ENCODE peak calls at places on chromosomes 3 and 15, in eight cellular contexts. V, P, X, M, O, N, E and B are unnamed samples.

GRCh38 chr3:7333125-7333524 is 472.2 kb downstream of the GRM7 start:
- DNase-seq in X (no peak), O (no peak), M (no peak), N (no peak), P (no peak), V (no peak), E (peak; percentile 38), B (no peak)

GRCh38 chr3:117637666-117638065 is 928.1 kb downstream of the TUSC7 start:
- DNase-seq in V (no peak), E (no peak), X (no peak), P (no peak), O (no peak), N (no peak), M (no peak), B (no peak)

GRCh38 chr3:143095813-143096212 is 23.8 kb upstream of the CHST2 start:
- DNase-seq in X (no peak), P (no peak), M (no peak), O (no peak), E (no peak), V (no peak), N (no peak), B (no peak)

GRCh38 chr15:47431501-47431900 is 285.8 kb upstream of the SEMA6D start:
- DNase-seq in X (no peak), M (peak; percentile 55), N (peak; percentile 75), E (no peak), V (no peak), P (no peak), O (peak; percentile 80), B (no peak)

GRCh38 chr3:132394334-132394733 is 23.0 kb upstream of the DNAJC13 start:
- DNase-seq in M (no peak), X (no peak), N (no peak), O (peak; percentile 52), P (no peak), V (no peak), E (no peak), B (no peak)

GRCh38 chr3:153209596-153209995 is 47.6 kb downstream of the RAP2B start:
- DNase-seq in V (no peak), X (no peak), P (no peak), M (peak; percentile 97), O (peak; percentile 71), N (peak; percentile 54), E (peak; percentile 74), B (no peak)

GRCh38 chr15:58462547-58462946 is 30.8 kb downstream of the LIPC start:
- DNase-seq in N (no peak), X (no peak), O (no peak), M (no peak), P (no peak), V (peak; percentile 66), E (no peak), B (no peak)

GRCh38 chr15:28456476-28457395 is 76.0 kb downstream of the GOLGA8G start:
- DNase-seq in M (no peak), X (no peak), V (no peak), P (peak; percentile 3), E (peak; percentile 39), O (no peak), N (no peak), B (peak; percentile 67)

GRCh38 chr3:69696365-69696764 is 42.9 kb upstream of the MITF start:
- DNase-seq in O (no peak), X (no peak), M (no peak), N (no peak), E (no peak), P (no peak), V (no peak), B (no peak)

GRCh38 chr3:131708216-131708615 is 205.4 kb upstream of the MRPL3 start:
- DNase-seq in V (no peak), N (no peak), O (peak; percentile 61), E (no peak), X (no peak), P (no peak), M (peak; percentile 13), B (no peak)

GRCh38 chr3:179929091-179929529 is 107.6 kb downstream of the PEX5L start:
- DNase-seq in O (peak; percentile 66), M (peak; percentile 69), E (peak; percentile 67), N (peak; percentile 5), P (peak; percentile 62), V (peak; percentile 51), X (peak; percentile 75), B (peak; percentile 71)

GRCh38 chr3:127915115-127915936 is at the start of gene KBTBD12:
- DNase-seq in O (no peak), V (no peak), P (peak; percentile 35), X (no peak), M (no peak), E (peak; percentile 73), N (no peak), B (peak; percentile 58)

GRCh38 chr15:99703603-99704443 is 29.4 kb downstream of the LYSMD4 start:
- DNase-seq in M (peak; percentile 87), E (no peak), V (no peak), O (peak; percentile 89), N (peak; percentile 90), P (no peak), X (peak; percentile 36), B (no peak)

GRCh38 chr15:101264911-101265641 is 12.2 kb downstream of the SELENOS start:
- DNase-seq in M (no peak), O (no peak), X (no peak), N (peak; percentile 50), V (no peak), E (no peak), P (no peak), B (no peak)

GRCh38 chr3:28590216-28590615 is 241.6 kb upstream of the AZI2 start:
- DNase-seq in N (no peak), V (no peak), O (no peak), M (peak; percentile 5), X (no peak), E (no peak), P (no peak), B (no peak)

GRCh38 chr15:81235781-81236507 is 39.3 kb downstream of the IL16 start:
- DNase-seq in O (peak; percentile 99), M (peak; percentile 79), V (no peak), N (peak; percentile 88), X (peak; percentile 18), E (no peak), P (peak; percentile 16), B (no peak)